ENCODE peak calls at places on chromosomes 2 and 18, in ten cellular contexts. T, X, Z, K, F, L, I, P, W and A are unnamed samples.

GRCh38 chr2:344811-345210 is 56.9 kb upstream of the ALKAL2 start:
- DNase-seq in W (no peak), L (no peak), X (no peak), K (no peak), Z (no peak), F (no peak), T (no peak), I (no peak), P (no peak), A (no peak)

GRCh38 chr2:176002684-176003225 is 688 bp upstream of the LNPK start:
- DNase-seq in I (peak; percentile 11), F (peak; percentile 13), Z (no peak), X (no peak), W (peak; percentile 22), L (no peak), T (peak; percentile 36), K (peak; percentile 44), P (peak; percentile 37), A (peak; percentile 13)

GRCh38 chr2:169693344-169693743 is 861 bp downstream of the CFAP210 start:
- DNase-seq in T (no peak), Z (no peak), W (peak; percentile 19), X (no peak), L (peak; percentile 21), I (peak; percentile 34), K (no peak), P (no peak), F (peak; percentile 17), A (no peak)

GRCh38 chr2:178229927-178230326 is 35.6 kb downstream of the OSBPL6 start:
- DNase-seq in K (no peak), L (peak; percentile 56), T (no peak), I (no peak), W (no peak), Z (no peak), P (no peak), X (no peak), F (no peak), A (no peak)

GRCh38 chr2:106054880-106055655 is 139.0 kb downstream of the UXS1 start:
- DNase-seq in T (no peak), K (no peak), I (no peak), P (no peak), X (no peak), Z (no peak), L (no peak), F (no peak), W (no peak), A (no peak)

GRCh38 chr2:159960413-159960812 is 102.0 kb downstream of the PLA2R1 start:
- DNase-seq in F (peak; percentile 35), W (peak; percentile 74), L (no peak), X (no peak), P (no peak), K (no peak), Z (no peak), T (no peak), I (peak; percentile 30), A (peak; percentile 93)

GRCh38 chr18:61869631-61870030 is 23.2 kb downstream of the RNF152 start:
- DNase-seq in Z (no peak), F (no peak), P (no peak), I (no peak), T (no peak), K (no peak), L (no peak), W (no peak), X (no peak), A (no peak)

GRCh38 chr2:234203135-234203984 is 152.9 kb downstream of the SPP2 start:
- DNase-seq in Z (no peak), P (no peak), F (peak; percentile 94), L (no peak), T (no peak), I (peak; percentile 51), X (no peak), W (peak; percentile 97), K (no peak), A (peak; percentile 94)

GRCh38 chr2:74984947-74985637 is 26.6 kb downstream of the POLE4 start:
- DNase-seq in L (no peak), F (no peak), X (no peak), K (no peak), Z (no peak), I (no peak), W (no peak), T (no peak), P (no peak), A (no peak)

GRCh38 chr2:39217192-39217550 is 26.6 kb downstream of the CDKL4 start:
- DNase-seq in K (no peak), L (no peak), F (no peak), Z (no peak), X (no peak), P (no peak), I (no peak), T (no peak), W (no peak), A (no peak)

DNA sequence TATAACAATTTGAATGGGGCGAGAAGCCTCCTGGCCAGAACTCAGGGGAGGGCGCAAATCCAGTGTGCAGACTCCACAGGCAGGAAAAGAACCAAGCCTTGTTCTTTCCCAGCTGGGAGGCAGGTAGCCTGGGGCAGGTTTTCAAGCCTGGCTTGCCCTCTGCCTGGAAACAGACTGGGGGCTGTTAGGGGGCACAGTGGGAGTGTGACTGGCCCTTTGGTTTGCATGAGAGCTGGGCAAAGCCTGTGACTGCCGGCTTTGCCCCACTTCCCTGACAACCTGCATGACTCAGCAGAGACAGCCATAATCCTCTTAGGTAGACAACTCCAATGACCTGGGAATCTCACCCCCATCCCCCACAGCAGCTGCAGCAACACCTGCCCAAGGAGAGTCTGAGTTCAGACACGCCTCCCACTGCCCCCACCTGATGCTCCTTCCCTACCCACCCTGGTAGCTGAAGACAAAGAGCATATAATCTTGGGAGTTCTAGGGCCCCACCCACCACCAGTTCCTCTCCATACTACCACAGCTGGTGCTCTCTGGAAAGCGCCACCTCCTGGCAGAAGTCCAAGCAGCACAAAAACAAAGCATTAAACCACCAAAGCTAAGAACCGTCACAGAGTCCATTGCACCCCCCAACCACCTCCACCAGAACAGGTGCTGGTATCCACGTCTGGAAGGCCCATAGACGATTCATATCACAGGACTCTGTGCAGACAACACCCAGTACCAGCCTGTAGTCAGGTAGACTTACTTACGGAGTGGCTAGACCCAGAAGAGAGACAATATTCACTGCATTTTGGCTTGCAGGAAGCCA is 402.5 kb downstream of the STK39 start:
- DNase-seq in P (no peak), T (peak; percentile 66), K (no peak), W (peak; percentile 11), I (peak; percentile 15), Z (peak; percentile 74), L (peak; percentile 39), X (no peak), F (peak; percentile 3), A (no peak)
- TF ChIP-seq CTCF in P (no peak), T (peak; percentile 22), K (no peak), W (peak; percentile 39), I (no peak), Z (peak; percentile 67), L (no peak), X (no peak), F (no peak), A (no peak)

GRCh38 chr2:219851169-219851568 is 223.7 kb downstream of the SLC4A3 start:
- DNase-seq in Z (peak; percentile 60), K (no peak), I (no peak), W (no peak), F (no peak), X (no peak), L (no peak), P (no peak), T (no peak), A (no peak)
- TF ChIP-seq CTCF in Z (peak; percentile 34), K (no peak), I (no peak), W (no peak), F (no peak), X (no peak), L (no peak), P (no peak), T (no peak), A (no peak)

DNA sequence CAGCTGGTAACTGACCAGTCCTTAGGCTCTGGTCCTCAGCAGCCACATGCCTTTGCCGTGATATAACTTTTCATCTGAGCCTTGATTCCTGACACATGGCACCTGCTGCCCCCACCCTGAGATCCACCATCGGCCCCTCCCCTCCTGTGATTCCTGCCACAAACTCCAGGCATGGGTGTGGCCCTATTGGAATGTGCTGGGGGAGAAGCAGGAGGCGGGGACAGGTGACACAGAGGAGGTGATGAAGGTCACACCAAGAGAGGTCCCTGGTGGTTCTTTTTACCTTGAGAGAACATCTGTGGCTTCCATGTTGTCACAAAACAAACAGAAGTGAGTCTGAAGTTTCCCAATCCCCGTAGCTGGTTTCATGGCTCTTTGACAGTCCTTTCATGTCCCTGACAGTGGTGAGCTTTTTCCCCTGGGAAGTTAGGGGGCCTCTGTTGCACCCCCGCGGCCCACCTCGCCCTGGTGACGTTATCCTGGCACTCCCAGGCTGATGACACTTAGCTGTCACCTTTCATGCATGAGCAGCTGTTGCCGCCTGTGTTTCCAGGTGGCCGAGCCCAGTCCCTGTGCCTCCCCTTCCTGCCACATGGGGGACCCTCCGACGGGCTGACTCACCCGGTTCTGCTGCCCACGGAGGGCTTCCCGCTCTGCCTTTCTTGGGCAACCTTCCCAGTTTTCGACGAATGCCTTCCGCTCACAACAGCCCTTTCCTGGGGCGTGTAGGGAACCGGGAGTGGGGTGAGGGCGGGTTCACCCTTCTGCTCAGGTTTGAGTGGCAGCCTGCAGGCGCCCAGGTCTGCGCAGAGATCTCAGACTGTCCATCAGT is 66.3 kb upstream of the GLI2 start:
- DNase-seq in F (peak; percentile 26), T (no peak), K (peak; percentile 60), Z (peak; percentile 73), W (peak; percentile 79), X (no peak), P (no peak), L (no peak), I (peak; percentile 69), A (no peak)
- TF ChIP-seq CTCF in F (no peak), T (no peak), K (peak; percentile 33), Z (peak; percentile 60), W (peak; percentile 53), X (no peak), P (no peak), L (no peak), I (peak; percentile 37), A (no peak)

DNA sequence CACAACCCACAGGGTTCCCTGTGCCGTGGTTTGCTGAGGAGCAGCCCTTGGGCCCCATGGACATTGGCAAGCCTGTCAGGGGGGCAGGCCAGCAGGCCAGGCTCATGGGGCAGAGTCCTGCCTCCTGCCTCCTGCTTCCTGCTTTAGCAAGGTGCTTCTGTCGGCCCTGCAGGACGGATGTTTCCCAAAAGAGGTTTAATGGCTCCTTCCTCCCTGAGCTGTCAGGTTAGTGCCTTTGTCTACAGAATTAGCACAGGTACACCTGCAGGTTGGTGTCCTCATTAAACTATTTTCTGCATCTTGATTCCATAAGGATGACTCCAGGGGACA is 152.3 kb downstream of the TTC32 start:
- DNase-seq in T (no peak), F (no peak), P (no peak), Z (no peak), W (no peak), L (no peak), I (no peak), K (no peak), X (no peak), A (no peak)
- TF ChIP-seq CTCF in T (no peak), F (no peak), P (no peak), Z (no peak), W (no peak), L (no peak), I (no peak), K (no peak), X (no peak), A (no peak)